ENCODE peak calls at places on chromosomes 5 and 9, in nine cellular contexts. N, K, H, B, C, T, V, R and P are unnamed samples.
A peak's percentile ranks its signal among the peaks of the same experiment; 100 is the strongest.

GRCh38 chr9:114823416-114823815 is 17.6 kb upstream of the TNFSF15 start:
- DNase-seq in C (no peak), R (no peak), N (no peak), T (no peak), V (no peak), B (no peak), K (no peak), H (no peak), P (no peak)

GRCh38 chr9:93965830-93966577 is 10.8 kb upstream of the BARX1 start:
- DNase-seq in R (no peak), N (no peak), H (no peak), C (peak; percentile 11), V (no peak), T (no peak), K (no peak), B (no peak), P (no peak)

GRCh38 chr9:12771891-12772290 is 2.9 kb upstream of the LURAP1L start:
- DNase-seq in V (no peak), B (no peak), T (peak; percentile 41), K (no peak), R (no peak), C (no peak), N (peak; percentile 63), H (peak; percentile 43), P (peak; percentile 75)

GRCh38 chr5:172771439-172772111 is 580 bp upstream of the DUSP1 start:
- DNase-seq in C (no peak), R (no peak), T (peak; percentile 42), N (peak; percentile 74), K (no peak), H (no peak), B (no peak), V (no peak), P (no peak)

GRCh38 chr5:65418661-65419060 is 63.1 kb downstream of the ADAMTS6 start:
- DNase-seq in C (no peak), H (peak; percentile 34), R (no peak), N (peak; percentile 76), T (no peak), K (no peak), V (no peak), B (no peak), P (no peak)

GRCh38 chr5:78984020-78984610 is 995 bp downstream of the ARSB start:
- DNase-seq in H (peak; percentile 46), R (no peak), C (no peak), K (no peak), V (no peak), B (no peak), T (no peak), N (no peak), P (no peak)

GRCh38 chr9:33289501-33289900 is 815 bp upstream of the NFX1 start:
- DNase-seq in K (no peak), T (no peak), R (no peak), V (no peak), N (peak; percentile 9), B (no peak), C (no peak), H (no peak), P (no peak)

GRCh38 chr9:117278656-117279055 is 136.2 kb downstream of the ASTN2 start:
- DNase-seq in N (no peak), H (no peak), T (no peak), C (no peak), R (no peak), K (no peak), B (no peak), V (no peak), P (no peak)

GRCh38 chr5:177226882-177227281 is 76.6 kb downstream of the RAB24 start:
- DNase-seq in R (no peak), C (no peak), T (no peak), B (no peak), N (no peak), K (no peak), V (no peak), H (no peak), P (no peak)

GRCh38 chr9:126158591-126159519 is 167.8 kb upstream of the MVB12B start:
- DNase-seq in C (no peak), H (no peak), V (no peak), T (no peak), K (no peak), R (no peak), N (no peak), B (no peak), P (no peak)

DNA sequence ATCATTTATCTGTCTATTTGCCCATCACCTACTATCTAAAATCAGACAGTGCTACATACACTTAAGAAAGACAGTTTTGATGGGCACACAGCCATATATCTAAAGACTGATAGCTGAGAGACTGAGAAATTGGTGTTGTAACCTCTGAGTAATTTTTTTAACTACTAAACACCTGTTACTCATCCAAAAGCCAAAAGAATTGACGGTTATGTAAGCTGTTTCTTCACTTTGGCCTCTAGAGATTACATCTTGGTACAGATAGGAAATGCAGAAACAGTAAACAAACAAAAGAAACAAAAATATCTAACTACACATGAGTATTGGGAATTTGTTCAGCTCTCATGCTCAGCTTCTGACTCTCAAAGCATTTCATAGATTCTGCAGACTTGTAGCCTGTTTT is 152.1 kb upstream of the GAS1 start:
- DNase-seq in C (no peak), N (peak; percentile 43), H (no peak), T (no peak), K (no peak), V (no peak), B (no peak), R (no peak), P (no peak)
- H3K4me3 ChIP-seq in C (no peak overlapping the region), N (no peak overlapping the region), H (no peak overlapping the region), T (no peak overlapping the region), K (no peak overlapping the region), V (no peak overlapping the region), B (no peak overlapping the region), R (no peak overlapping the region), P (no peak overlapping the region)

DNA sequence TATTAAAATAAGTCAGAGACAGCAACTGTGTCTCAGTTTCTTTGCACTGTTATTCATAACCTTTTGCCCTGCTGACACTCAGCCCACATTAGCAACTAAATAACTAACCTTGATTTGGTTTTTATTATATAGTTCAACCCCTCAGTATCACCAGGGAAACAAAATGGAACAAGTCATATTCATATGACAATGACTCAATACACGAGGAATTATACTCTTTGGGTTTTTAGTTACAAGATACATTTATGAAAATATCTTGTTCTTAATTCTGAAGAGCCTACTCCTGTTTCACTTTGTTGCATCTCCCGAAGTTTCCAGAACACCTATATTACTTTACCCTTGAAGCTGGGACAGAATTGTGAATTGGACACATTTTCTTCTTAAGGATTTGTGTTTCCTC is 845.4 kb downstream of the EFNA5 start:
- DNase-seq in N (peak; percentile 38), V (no peak), C (no peak), B (no peak), R (no peak), K (no peak), T (peak; percentile 6), H (peak; percentile 1), P (no peak)
- H3K4me3 ChIP-seq in N (no peak overlapping the region), V (no peak overlapping the region), C (no peak overlapping the region), B (no peak overlapping the region), R (no peak overlapping the region), K (no peak overlapping the region), T (no peak overlapping the region), H (no peak overlapping the region), P (no peak overlapping the region)

DNA sequence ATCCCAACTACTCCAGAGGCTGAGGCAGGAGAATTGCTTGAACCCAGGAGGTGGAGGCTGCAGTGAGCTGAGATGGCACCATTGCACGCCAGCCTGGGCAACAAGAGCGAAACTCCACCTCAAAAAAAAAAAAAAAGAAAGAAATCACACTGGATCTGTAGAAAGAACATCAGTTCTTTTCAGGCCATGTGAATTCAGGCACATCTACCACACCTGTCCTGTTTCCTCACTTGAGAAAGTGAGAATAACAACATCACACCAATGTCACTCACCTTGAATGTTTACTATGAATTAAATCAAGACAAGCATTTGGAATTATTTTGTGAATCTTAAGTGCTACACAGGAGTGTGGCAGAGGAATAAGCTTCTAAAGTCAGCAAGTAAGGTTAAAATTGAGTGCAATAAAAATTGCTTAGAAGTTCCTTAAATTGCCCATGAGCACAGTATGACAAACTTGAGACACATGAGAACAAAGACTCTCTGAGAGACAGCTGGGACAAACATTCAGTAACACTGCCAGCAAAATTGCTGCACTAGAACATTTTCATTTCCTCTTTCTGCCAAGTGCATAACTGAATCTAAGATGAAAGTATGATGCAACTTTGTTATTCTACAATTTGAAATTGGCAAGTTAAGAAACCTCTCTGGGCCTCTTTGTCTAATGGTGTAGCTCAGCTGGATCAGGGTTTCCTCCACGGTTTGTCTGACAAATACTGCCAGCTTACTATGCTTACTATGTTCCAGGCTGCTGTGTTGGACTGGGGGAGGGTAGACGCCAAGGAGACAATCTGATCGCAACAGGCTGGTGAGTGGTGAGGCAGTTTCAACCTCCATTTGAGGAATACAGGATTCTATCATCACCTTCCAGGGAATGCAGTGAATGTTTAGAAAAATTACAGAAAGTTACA is 1.9 kb upstream of the RIC1 start:
- DNase-seq in R (peak; percentile 11), H (peak; percentile 61), B (peak; percentile 32), K (peak; percentile 52), T (peak; percentile 82), N (peak; percentile 93), V (peak; percentile 61), C (peak; percentile 55), P (no peak)
- H3K4me3 ChIP-seq in R (peak overlapping the region; percentile 97), H (peak overlapping the region; percentile 100), B (peak overlapping the region; percentile 98), K (peak overlapping the region; percentile 29), T (peak overlapping the region; percentile 92), N (peak overlapping the region; percentile 86), V (peak overlapping the region; percentile 90), C (peak overlapping the region; percentile 95), P (peak overlapping the region; percentile 84)

GRCh38 chr9:137354153-137354844 is 52.2 kb upstream of the NRARP start:
- DNase-seq in V (no peak), R (no peak), N (no peak), H (no peak), K (no peak), T (no peak), B (no peak), C (no peak), P (no peak)
- H3K4me3 ChIP-seq in V (no peak overlapping the region), R (no peak overlapping the region), N (no peak overlapping the region), H (no peak overlapping the region), K (no peak overlapping the region), T (no peak overlapping the region), B (no peak overlapping the region), C (no peak overlapping the region), P (no peak overlapping the region)

GRCh38 chr5:37838152-37838932 is 1.5 kb downstream of the GDNF start:
- DNase-seq in K (no peak), B (no peak), H (no peak), V (no peak), N (peak; percentile 57), C (no peak), T (peak; percentile 28), R (no peak), P (no peak)
- H3K4me3 ChIP-seq in K (peak overlapping the region; percentile 68), B (peak overlapping the region; percentile 68), H (peak overlapping the region; percentile 71), V (peak overlapping the region; percentile 3), N (peak overlapping the region; percentile 65), C (peak overlapping the region; percentile 38), T (peak overlapping the region; percentile 86), R (no peak overlapping the region), P (peak overlapping the region; percentile 51)